ENCODE peak calls at places on chromosomes 16 and 17, in nine cellular contexts. One of them, this sample, is unnamed.

GRCh38 chr17:41133880-41134735 is 6.2 kb downstream of the KRTAP4-6 start:
- DNase-seq in A549: no peak
- DNase-seq in SK-N-MC: peak; percentile 70
- DNase-seq in colonic mucosa: no peak
- DNase-seq in transverse colon: no peak
- DNase-seq in upper lobe of right lung: no peak
- DNase-seq in AG09309: no peak
- DNase-seq in heart left ventricle: no peak
- DNase-seq in H7: no peak
- DNase-seq in this sample: no peak

GRCh38 chr16:2779978-2780898 is 3.2 kb upstream of the ELOB start:
- DNase-seq in A549: no peak
- DNase-seq in SK-N-MC: no peak
- DNase-seq in colonic mucosa: no peak
- DNase-seq in transverse colon: peak; percentile 6
- DNase-seq in upper lobe of right lung: peak; percentile 47
- DNase-seq in AG09309: no peak
- DNase-seq in heart left ventricle: no peak
- DNase-seq in H7: peak; percentile 65
- DNase-seq in this sample: no peak

GRCh38 chr17:7293131-7293557 is 1.3 kb downstream of the YBX2 start:
- DNase-seq in A549: no peak
- DNase-seq in SK-N-MC: no peak
- DNase-seq in colonic mucosa: no peak
- DNase-seq in transverse colon: no peak
- DNase-seq in upper lobe of right lung: no peak
- DNase-seq in AG09309: no peak
- DNase-seq in heart left ventricle: no peak
- DNase-seq in H7: peak; percentile 33
- DNase-seq in this sample: peak; percentile 75

GRCh38 chr16:70713342-70713741 is 27.5 kb upstream of the MTSS2 start:
- DNase-seq in A549: no peak
- DNase-seq in SK-N-MC: no peak
- DNase-seq in colonic mucosa: no peak
- DNase-seq in transverse colon: no peak
- DNase-seq in upper lobe of right lung: no peak
- DNase-seq in AG09309: no peak
- DNase-seq in heart left ventricle: no peak
- DNase-seq in H7: no peak
- DNase-seq in this sample: peak; percentile 89

GRCh38 chr17:16433514-16433913 is 18.1 kb downstream of the TRPV2 start:
- DNase-seq in A549: no peak
- DNase-seq in SK-N-MC: no peak
- DNase-seq in colonic mucosa: no peak
- DNase-seq in transverse colon: no peak
- DNase-seq in upper lobe of right lung: no peak
- DNase-seq in AG09309: no peak
- DNase-seq in heart left ventricle: no peak
- DNase-seq in H7: no peak
- DNase-seq in this sample: no peak

GRCh38 chr17:65696739-65697394 is 135.4 kb upstream of the AXIN2 start:
- DNase-seq in A549: no peak
- DNase-seq in SK-N-MC: no peak
- DNase-seq in colonic mucosa: no peak
- DNase-seq in transverse colon: no peak
- DNase-seq in upper lobe of right lung: no peak
- DNase-seq in AG09309: no peak
- DNase-seq in heart left ventricle: no peak
- DNase-seq in H7: no peak
- DNase-seq in this sample: no peak

GRCh38 chr17:55274371-55275255 is 9.9 kb downstream of the HLF start:
- DNase-seq in A549: no peak
- DNase-seq in SK-N-MC: no peak
- DNase-seq in colonic mucosa: no peak
- DNase-seq in transverse colon: no peak
- DNase-seq in upper lobe of right lung: no peak
- DNase-seq in AG09309: no peak
- DNase-seq in heart left ventricle: no peak
- DNase-seq in H7: no peak
- DNase-seq in this sample: no peak

GRCh38 chr16:88576307-88576706 is 6.1 kb downstream of the ZC3H18 start:
- DNase-seq in A549: no peak
- DNase-seq in SK-N-MC: no peak
- DNase-seq in colonic mucosa: no peak
- DNase-seq in transverse colon: no peak
- DNase-seq in upper lobe of right lung: no peak
- DNase-seq in AG09309: no peak
- DNase-seq in heart left ventricle: no peak
- DNase-seq in H7: no peak
- DNase-seq in this sample: no peak

GRCh38 chr16:23367564-23367963 is 65.5 kb downstream of the SCNN1B start:
- DNase-seq in A549: no peak
- DNase-seq in SK-N-MC: no peak
- DNase-seq in colonic mucosa: no peak
- DNase-seq in transverse colon: no peak
- DNase-seq in upper lobe of right lung: no peak
- DNase-seq in AG09309: no peak
- DNase-seq in heart left ventricle: no peak
- DNase-seq in H7: no peak
- DNase-seq in this sample: no peak

GRCh38 chr16:11682655-11683096 is 14.4 kb downstream of the SNN start:
- DNase-seq in A549: no peak
- DNase-seq in SK-N-MC: no peak
- DNase-seq in colonic mucosa: no peak
- DNase-seq in transverse colon: no peak
- DNase-seq in upper lobe of right lung: no peak
- DNase-seq in AG09309: peak; percentile 76
- DNase-seq in heart left ventricle: no peak
- DNase-seq in H7: no peak
- DNase-seq in this sample: peak; percentile 26

GRCh38 chr17:30780343-30780742 is 44.1 kb downstream of the CRLF3 start:
- DNase-seq in A549: no peak
- DNase-seq in SK-N-MC: no peak
- DNase-seq in colonic mucosa: no peak
- DNase-seq in transverse colon: no peak
- DNase-seq in upper lobe of right lung: no peak
- DNase-seq in AG09309: no peak
- DNase-seq in heart left ventricle: no peak
- DNase-seq in H7: no peak
- DNase-seq in this sample: no peak

GRCh38 chr16:85651822-85652430 is 36.8 kb downstream of the GINS2 start:
- DNase-seq in A549: no peak
- DNase-seq in SK-N-MC: no peak
- DNase-seq in colonic mucosa: no peak
- DNase-seq in transverse colon: no peak
- DNase-seq in upper lobe of right lung: no peak
- DNase-seq in AG09309: no peak
- DNase-seq in heart left ventricle: no peak
- DNase-seq in H7: no peak
- DNase-seq in this sample: no peak

GRCh38 chr17:40717776-40718175 is 14.2 kb upstream of the KRT24 start:
- DNase-seq in A549: no peak
- DNase-seq in SK-N-MC: no peak
- DNase-seq in colonic mucosa: no peak
- DNase-seq in transverse colon: no peak
- DNase-seq in upper lobe of right lung: no peak
- DNase-seq in AG09309: no peak
- DNase-seq in heart left ventricle: no peak
- DNase-seq in H7: no peak
- DNase-seq in this sample: no peak

GRCh38 chr16:88365244-88365865 is 17.4 kb upstream of the ZNF469 start:
- DNase-seq in A549: no peak
- DNase-seq in SK-N-MC: no peak
- DNase-seq in colonic mucosa: no peak
- DNase-seq in transverse colon: no peak
- DNase-seq in upper lobe of right lung: no peak
- DNase-seq in AG09309: no peak
- DNase-seq in heart left ventricle: no peak
- DNase-seq in H7: peak; percentile 63
- DNase-seq in this sample: no peak

GRCh38 chr16:85526132-85526731 is 86.9 kb upstream of the GSE1 start:
- DNase-seq in A549: no peak
- DNase-seq in SK-N-MC: no peak
- DNase-seq in colonic mucosa: no peak
- DNase-seq in transverse colon: no peak
- DNase-seq in upper lobe of right lung: no peak
- DNase-seq in AG09309: no peak
- DNase-seq in heart left ventricle: no peak
- DNase-seq in H7: no peak
- DNase-seq in this sample: no peak

GRCh38 chr16:82741073-82741615 is 114.4 kb downstream of the CDH13 start:
- DNase-seq in A549: no peak
- DNase-seq in SK-N-MC: no peak
- DNase-seq in colonic mucosa: no peak
- DNase-seq in transverse colon: no peak
- DNase-seq in upper lobe of right lung: no peak
- DNase-seq in AG09309: no peak
- DNase-seq in heart left ventricle: no peak
- DNase-seq in H7: no peak
- DNase-seq in this sample: no peak

GRCh38 chr17:58007781-58008706 is 998 bp upstream of the SRSF1 start:
- DNase-seq in A549: no peak
- DNase-seq in SK-N-MC: no peak
- DNase-seq in colonic mucosa: no peak
- DNase-seq in transverse colon: no peak
- DNase-seq in upper lobe of right lung: no peak
- DNase-seq in AG09309: no peak
- DNase-seq in heart left ventricle: peak; percentile 12
- DNase-seq in H7: no peak
- DNase-seq in this sample: no peak

GRCh38 chr16:66587881-66588600 is 8.8 kb downstream of the CMTM2 start:
- DNase-seq in A549: no peak
- DNase-seq in SK-N-MC: no peak
- DNase-seq in colonic mucosa: no peak
- DNase-seq in transverse colon: no peak
- DNase-seq in upper lobe of right lung: no peak
- DNase-seq in AG09309: no peak
- DNase-seq in heart left ventricle: no peak
- DNase-seq in H7: no peak
- DNase-seq in this sample: no peak
- H3K4me3 ChIP-seq in A549: no peak overlapping the region
- H3K4me3 ChIP-seq in SK-N-MC: no peak overlapping the region
- H3K4me3 ChIP-seq in colonic mucosa: no peak overlapping the region
- H3K4me3 ChIP-seq in transverse colon: no peak overlapping the region
- H3K4me3 ChIP-seq in upper lobe of right lung: no peak overlapping the region
- H3K4me3 ChIP-seq in AG09309: no peak overlapping the region
- H3K4me3 ChIP-seq in heart left ventricle: peak overlapping the region; percentile 3
- H3K4me3 ChIP-seq in H7: no peak overlapping the region
- H3K4me3 ChIP-seq in this sample: no peak overlapping the region

DNA sequence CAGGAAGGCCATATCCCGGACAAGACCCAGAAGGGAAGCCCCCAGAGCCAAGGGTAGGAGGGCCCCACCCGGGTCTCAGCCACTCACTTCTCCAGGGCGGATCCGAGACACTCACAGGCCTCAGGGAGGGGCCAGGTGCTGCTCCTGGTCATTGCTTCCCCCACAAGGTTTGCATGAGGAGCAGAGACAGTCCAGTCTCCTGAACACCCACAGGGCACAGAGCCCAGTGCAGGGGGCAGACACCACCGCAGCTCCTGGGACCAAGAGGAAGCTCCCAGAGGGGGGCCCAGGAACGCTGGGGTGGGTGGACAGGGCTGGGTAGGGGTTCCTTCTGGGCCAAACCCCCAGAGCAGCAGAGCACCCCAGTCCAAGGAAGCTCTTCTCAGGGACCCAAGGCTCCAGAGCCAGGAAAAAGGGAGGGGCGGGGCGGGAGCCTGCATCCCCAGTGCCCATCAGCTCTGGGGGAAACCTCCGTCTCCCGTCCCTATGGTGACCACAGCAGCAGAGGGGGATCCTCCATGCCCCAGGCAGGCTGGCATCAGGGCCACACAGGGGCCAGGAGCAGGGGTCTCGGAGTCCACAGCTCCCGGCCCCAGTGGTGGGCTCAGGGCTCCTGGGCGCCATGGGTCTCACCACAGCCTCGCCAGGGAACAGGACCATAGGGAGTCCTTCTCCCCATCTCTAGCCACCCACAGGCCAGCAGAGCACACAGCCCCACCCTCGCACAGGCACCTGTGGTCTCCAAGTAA is 816 bp upstream of the MRPL28 start:
- DNase-seq in A549: no peak
- DNase-seq in SK-N-MC: no peak
- DNase-seq in colonic mucosa: no peak
- DNase-seq in transverse colon: peak; percentile 52
- DNase-seq in upper lobe of right lung: peak; percentile 64
- DNase-seq in AG09309: no peak
- DNase-seq in heart left ventricle: no peak
- DNase-seq in H7: peak; percentile 79
- DNase-seq in this sample: no peak
- H3K4me3 ChIP-seq in A549: peak overlapping the region; percentile 58
- H3K4me3 ChIP-seq in SK-N-MC: peak overlapping the region; percentile 77
- H3K4me3 ChIP-seq in colonic mucosa: no peak overlapping the region
- H3K4me3 ChIP-seq in transverse colon: peak overlapping the region; percentile 61
- H3K4me3 ChIP-seq in upper lobe of right lung: peak overlapping the region; percentile 35
- H3K4me3 ChIP-seq in AG09309: no peak overlapping the region
- H3K4me3 ChIP-seq in heart left ventricle: peak overlapping the region; percentile 61
- H3K4me3 ChIP-seq in H7: no peak overlapping the region
- H3K4me3 ChIP-seq in this sample: no peak overlapping the region

GRCh38 chr16:28491080-28491969 is 549 bp downstream of the CLN3 start:
- DNase-seq in A549: peak; percentile 43
- DNase-seq in SK-N-MC: no peak
- DNase-seq in colonic mucosa: peak; percentile 56
- DNase-seq in transverse colon: peak; percentile 53
- DNase-seq in upper lobe of right lung: peak; percentile 76
- DNase-seq in AG09309: no peak
- DNase-seq in heart left ventricle: peak; percentile 37
- DNase-seq in H7: peak; percentile 83
- DNase-seq in this sample: peak; percentile 79
- H3K4me3 ChIP-seq in A549: peak overlapping the region; percentile 68
- H3K4me3 ChIP-seq in SK-N-MC: peak overlapping the region; percentile 97
- H3K4me3 ChIP-seq in colonic mucosa: peak overlapping the region; percentile 93
- H3K4me3 ChIP-seq in transverse colon: peak overlapping the region; percentile 100
- H3K4me3 ChIP-seq in upper lobe of right lung: peak overlapping the region; percentile 99
- H3K4me3 ChIP-seq in AG09309: peak overlapping the region; percentile 94
- H3K4me3 ChIP-seq in heart left ventricle: peak overlapping the region; percentile 98
- H3K4me3 ChIP-seq in H7: peak overlapping the region; percentile 89
- H3K4me3 ChIP-seq in this sample: peak overlapping the region; percentile 82

GRCh38 chr16:71894921-71895678 is at the start of gene IST1:
- DNase-seq in A549: peak; percentile 97
- DNase-seq in SK-N-MC: peak; percentile 50
- DNase-seq in colonic mucosa: peak; percentile 97
- DNase-seq in transverse colon: peak; percentile 98
- DNase-seq in upper lobe of right lung: peak; percentile 99
- DNase-seq in AG09309: peak; percentile 95
- DNase-seq in heart left ventricle: peak; percentile 99
- DNase-seq in H7: peak; percentile 98
- DNase-seq in this sample: peak; percentile 100
- H3K4me3 ChIP-seq in A549: peak within 1 kb of the TSS; percentile 78
- H3K4me3 ChIP-seq in SK-N-MC: peak within 1 kb of the TSS; percentile 81
- H3K4me3 ChIP-seq in colonic mucosa: peak within 1 kb of the TSS; percentile 83
- H3K4me3 ChIP-seq in transverse colon: peak within 1 kb of the TSS; percentile 92
- H3K4me3 ChIP-seq in upper lobe of right lung: peak within 1 kb of the TSS; percentile 99
- H3K4me3 ChIP-seq in AG09309: peak within 1 kb of the TSS; percentile 68
- H3K4me3 ChIP-seq in heart left ventricle: peak within 1 kb of the TSS; percentile 81
- H3K4me3 ChIP-seq in H7: peak within 1 kb of the TSS; percentile 100
- H3K4me3 ChIP-seq in this sample: peak within 1 kb of the TSS; percentile 96

GRCh38 chr16:57486858-57487834 is 853 bp upstream of the DOK4 start:
- DNase-seq in A549: no peak
- DNase-seq in SK-N-MC: no peak
- DNase-seq in colonic mucosa: no peak
- DNase-seq in transverse colon: no peak
- DNase-seq in upper lobe of right lung: peak; percentile 46
- DNase-seq in AG09309: no peak
- DNase-seq in heart left ventricle: no peak
- DNase-seq in H7: no peak
- DNase-seq in this sample: no peak
- H3K4me3 ChIP-seq in A549: no peak overlapping the region
- H3K4me3 ChIP-seq in SK-N-MC: peak overlapping the region; percentile 58
- H3K4me3 ChIP-seq in colonic mucosa: peak overlapping the region; percentile 15
- H3K4me3 ChIP-seq in transverse colon: peak overlapping the region; percentile 96
- H3K4me3 ChIP-seq in upper lobe of right lung: peak overlapping the region; percentile 75
- H3K4me3 ChIP-seq in AG09309: peak overlapping the region; percentile 54
- H3K4me3 ChIP-seq in heart left ventricle: peak overlapping the region; percentile 83
- H3K4me3 ChIP-seq in H7: no peak overlapping the region
- H3K4me3 ChIP-seq in this sample: no peak overlapping the region